ENCODE peak calls at places on chromosomes 4 and X, in six cellular contexts. U is uterus; K is stimulated activated CD8-positive, alpha-beta memory T cell treated with anti-CD3 and anti-CD28 coated beads, Interleukin-12 subunit alpha, Interleukin-12 subunit beta, amount 100 ng/mL, for 1 hour; W is SW480; O is right lobe of liver; P is suprapubic skin. D is an unnamed sample.

GRCh38 chrX:40007746-40008705 is 89.7 kb downstream of the BCOR start:
- DNase-seq in U (no peak), W (no peak), K (no peak), P (no peak), O (no peak), D (no peak)

GRCh38 chr4:76748649-76749048 is 149.3 kb downstream of the SOWAHB start:
- DNase-seq in W (peak; percentile 30), P (no peak), U (no peak), K (no peak), O (peak; percentile 67), D (no peak)

GRCh38 chr4:71635094-71635493 is 148.8 kb downstream of the GC start:
- DNase-seq in K (no peak), U (no peak), O (no peak), P (no peak), W (no peak), D (no peak)

GRCh38 chr4:109821186-109821585 is 5.6 kb downstream of the GAR1 start:
- DNase-seq in O (no peak), U (no peak), W (no peak), K (no peak), P (no peak), D (no peak)

GRCh38 chr4:152308925-152309324 is 227.0 kb downstream of the FBXW7 start:
- DNase-seq in P (no peak), W (no peak), K (no peak), O (no peak), U (no peak), D (peak; percentile 35)

GRCh38 chrX:36974896-36975295 is 33.3 kb upstream of the FAM47C start:
- DNase-seq in K (no peak), P (no peak), W (no peak), U (no peak), O (no peak), D (no peak)

GRCh38 chrX:6851140-6851539 is 296.4 kb upstream of the STS start:
- DNase-seq in U (no peak), K (no peak), W (no peak), O (no peak), P (no peak), D (no peak)

GRCh38 chr4:148056879-148057278 is 325.0 kb downstream of the ARHGAP10 start:
- DNase-seq in U (no peak), P (no peak), K (peak; percentile 38), W (no peak), O (peak; percentile 68), D (peak; percentile 19)

GRCh38 chrX:151517421-151517820 is 46.1 kb upstream of the PASD1 start:
- DNase-seq in P (no peak), U (no peak), K (no peak), W (no peak), O (no peak), D (no peak)

GRCh38 chr4:5710962-5711478 is at the start of gene EVC:
- DNase-seq in O (no peak), U (peak; percentile 87), W (no peak), P (peak; percentile 89), K (no peak), D (peak; percentile 33)

GRCh38 chr4:105387466-105387865 is 86.4 kb downstream of the PPA2 start:
- DNase-seq in W (no peak), P (no peak), U (no peak), K (no peak), O (no peak), D (no peak)

GRCh38 chr4:184282895-184283654 is 65.4 kb upstream of the ENPP6 start:
- DNase-seq in P (no peak), W (no peak), O (no peak), K (no peak), U (no peak), D (no peak)

GRCh38 chr4:15118281-15118680 is 116.0 kb downstream of the CPEB2 start:
- DNase-seq in U (no peak), W (no peak), K (no peak), P (no peak), O (peak; percentile 57), D (no peak)

GRCh38 chr4:158597879-158598596 is 73.6 kb downstream of the C4orf46 start:
- DNase-seq in W (no peak), O (no peak), P (no peak), K (no peak), U (no peak), D (no peak)

GRCh38 chr4:14783011-14783877 is 219.0 kb upstream of the CPEB2 start:
- DNase-seq in U (no peak), W (peak; percentile 39), P (no peak), O (no peak), K (no peak), D (no peak)

D was measured in HFF-Myc.